ENCODE peak calls at places on chromosomes 4 and X, in six cellular contexts. One of them, this sample, is unnamed.

GRCh38 chr4:54661156-54661555 is 3.4 kb downstream of the KIT start:
- DNase-seq in tibial nerve: no peak
- DNase-seq in esophagus muscularis mucosa: no peak
- DNase-seq in heart left ventricle: no peak
- DNase-seq in endothelial cell of umbilical vein: no peak
- DNase-seq in lower leg skin: no peak
- DNase-seq in this sample: no peak

GRCh38 chrX:119427024-119427794 is 28.1 kb downstream of the SLC25A43 start:
- DNase-seq in endothelial cell of umbilical vein: no peak
- DNase-seq in esophagus muscularis mucosa: no peak
- DNase-seq in heart left ventricle: peak; percentile 53
- DNase-seq in lower leg skin: no peak
- DNase-seq in tibial nerve: no peak
- DNase-seq in this sample: no peak

GRCh38 chr4:75525108-75525507 is 10.8 kb downstream of the THAP6 start:
- DNase-seq in heart left ventricle: no peak
- DNase-seq in lower leg skin: no peak
- DNase-seq in tibial nerve: no peak
- DNase-seq in endothelial cell of umbilical vein: no peak
- DNase-seq in esophagus muscularis mucosa: no peak
- DNase-seq in this sample: no peak

GRCh38 chrX:103839404-103839803 is 7.3 kb upstream of the RAB9B start:
- DNase-seq in heart left ventricle: no peak
- DNase-seq in lower leg skin: no peak
- DNase-seq in endothelial cell of umbilical vein: no peak
- DNase-seq in tibial nerve: no peak
- DNase-seq in esophagus muscularis mucosa: no peak
- DNase-seq in this sample: no peak

GRCh38 chrX:119755981-119756533 is 2.3 kb upstream of the SOWAHD start:
- DNase-seq in esophagus muscularis mucosa: no peak
- DNase-seq in heart left ventricle: no peak
- DNase-seq in lower leg skin: no peak
- DNase-seq in tibial nerve: no peak
- DNase-seq in endothelial cell of umbilical vein: no peak
- DNase-seq in this sample: no peak

GRCh38 chr4:24322986-24323385 is 261.4 kb downstream of the DHX15 start:
- DNase-seq in lower leg skin: no peak
- DNase-seq in esophagus muscularis mucosa: peak; percentile 60
- DNase-seq in heart left ventricle: no peak
- DNase-seq in endothelial cell of umbilical vein: no peak
- DNase-seq in tibial nerve: no peak
- DNase-seq in this sample: no peak

GRCh38 chr4:186067757-186068385 is 1.1 kb upstream of the TLR3 start:
- DNase-seq in heart left ventricle: peak; percentile 55
- DNase-seq in esophagus muscularis mucosa: no peak
- DNase-seq in lower leg skin: peak; percentile 89
- DNase-seq in endothelial cell of umbilical vein: peak; percentile 68
- DNase-seq in tibial nerve: peak; percentile 23
- DNase-seq in this sample: peak; percentile 27

GRCh38 chrX:37347420-37347819 is 1.7 kb upstream of the PRRG1 start:
- DNase-seq in heart left ventricle: peak; percentile 15
- DNase-seq in endothelial cell of umbilical vein: no peak
- DNase-seq in esophagus muscularis mucosa: no peak
- DNase-seq in lower leg skin: no peak
- DNase-seq in tibial nerve: no peak
- DNase-seq in this sample: no peak

GRCh38 chrX:53481816-53482485 is 47.8 kb upstream of the HSD17B10 start:
- DNase-seq in endothelial cell of umbilical vein: peak; percentile 49
- DNase-seq in esophagus muscularis mucosa: no peak
- DNase-seq in lower leg skin: no peak
- DNase-seq in tibial nerve: peak; percentile 11
- DNase-seq in heart left ventricle: no peak
- DNase-seq in this sample: peak; percentile 10

GRCh38 chrX:154908821-154909220 is 22.7 kb downstream of the F8A1 start:
- DNase-seq in esophagus muscularis mucosa: no peak
- DNase-seq in heart left ventricle: no peak
- DNase-seq in lower leg skin: no peak
- DNase-seq in tibial nerve: no peak
- DNase-seq in endothelial cell of umbilical vein: no peak
- DNase-seq in this sample: no peak

GRCh38 chr4:156347412-156348075 is 393.9 kb upstream of the CTSO start:
- DNase-seq in heart left ventricle: no peak
- DNase-seq in tibial nerve: no peak
- DNase-seq in lower leg skin: no peak
- DNase-seq in esophagus muscularis mucosa: no peak
- DNase-seq in endothelial cell of umbilical vein: no peak
- DNase-seq in this sample: no peak

GRCh38 chr4:20251061-20251795 is 477 bp upstream of the SLIT2 start:
- DNase-seq in endothelial cell of umbilical vein: no peak
- DNase-seq in heart left ventricle: no peak
- DNase-seq in esophagus muscularis mucosa: no peak
- DNase-seq in lower leg skin: no peak
- DNase-seq in tibial nerve: no peak
- DNase-seq in this sample: no peak

GRCh38 chr4:101103381-101104142 is 243.8 kb downstream of the PPP3CA start:
- DNase-seq in heart left ventricle: no peak
- DNase-seq in endothelial cell of umbilical vein: peak; percentile 87
- DNase-seq in lower leg skin: no peak
- DNase-seq in esophagus muscularis mucosa: no peak
- DNase-seq in tibial nerve: no peak
- DNase-seq in this sample: no peak

GRCh38 chr4:104879367-104879766 is 267.3 kb upstream of the TET2 start:
- DNase-seq in lower leg skin: no peak
- DNase-seq in tibial nerve: no peak
- DNase-seq in esophagus muscularis mucosa: no peak
- DNase-seq in endothelial cell of umbilical vein: no peak
- DNase-seq in heart left ventricle: no peak
- DNase-seq in this sample: no peak

GRCh38 chr4:2843909-2844584 is 403 bp downstream of the ADD1 start:
- DNase-seq in lower leg skin: peak; percentile 90
- DNase-seq in endothelial cell of umbilical vein: peak; percentile 49
- DNase-seq in tibial nerve: no peak
- DNase-seq in heart left ventricle: peak; percentile 67
- DNase-seq in esophagus muscularis mucosa: peak; percentile 92
- DNase-seq in this sample: no peak

GRCh38 chrX:13029341-13029740 is 15.1 kb downstream of the FAM9C start:
- DNase-seq in heart left ventricle: peak; percentile 79
- DNase-seq in endothelial cell of umbilical vein: no peak
- DNase-seq in lower leg skin: no peak
- DNase-seq in esophagus muscularis mucosa: no peak
- DNase-seq in tibial nerve: peak; percentile 32
- DNase-seq in this sample: no peak

GRCh38 chrX:8404443-8404842 is 60.2 kb upstream of the VCX3B start:
- DNase-seq in endothelial cell of umbilical vein: peak; percentile 58
- DNase-seq in esophagus muscularis mucosa: no peak
- DNase-seq in tibial nerve: no peak
- DNase-seq in heart left ventricle: no peak
- DNase-seq in lower leg skin: no peak
- DNase-seq in this sample: no peak

DNA sequence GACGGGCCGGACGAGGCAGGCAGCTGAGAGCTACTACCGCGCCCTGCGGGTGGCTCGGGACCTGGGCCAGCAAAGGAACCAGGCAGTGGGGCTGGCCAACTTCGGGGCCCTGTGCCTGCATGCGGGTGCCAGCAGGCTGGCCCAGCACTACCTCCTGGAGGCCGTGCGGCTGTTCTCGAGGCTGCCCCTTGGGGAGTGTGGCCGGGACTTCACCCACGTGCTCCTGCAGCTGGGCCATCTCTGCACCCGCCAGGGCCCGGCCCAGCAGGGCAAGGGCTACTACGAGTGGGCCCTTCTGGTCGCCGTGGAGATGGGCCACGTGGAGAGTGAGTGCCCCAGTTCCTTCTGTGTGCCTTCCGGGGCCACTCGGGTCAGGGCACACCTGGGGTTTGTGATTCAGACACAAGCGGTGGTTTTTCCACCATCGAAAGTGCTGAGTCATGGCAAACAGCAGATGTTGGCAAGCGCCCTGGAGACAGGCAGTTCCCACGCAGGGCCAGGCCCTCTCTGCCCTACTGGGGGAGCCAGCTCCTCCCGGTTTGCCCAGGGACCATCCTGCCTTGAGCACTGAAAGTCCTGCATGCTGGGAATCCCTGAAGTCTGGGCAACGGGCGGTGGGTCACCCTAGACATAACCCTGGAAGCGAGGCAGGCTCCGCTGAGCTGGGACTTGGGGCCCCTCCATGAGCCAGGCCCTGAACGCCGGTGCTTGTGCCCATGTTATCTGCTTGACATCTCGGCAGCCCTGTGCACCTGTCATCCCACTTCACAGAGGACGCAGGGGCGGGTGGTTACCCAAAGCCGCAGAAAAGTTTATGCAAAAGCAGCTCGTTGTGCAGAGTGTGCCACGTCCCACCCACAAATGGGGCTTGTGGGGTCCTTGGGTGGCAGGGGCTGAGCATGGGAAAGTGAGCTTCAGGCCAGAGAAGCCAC is 29.5 kb downstream of the SH3TC1 start:
- DNase-seq in heart left ventricle: peak; percentile 81
- DNase-seq in tibial nerve: peak; percentile 61
- DNase-seq in esophagus muscularis mucosa: no peak
- DNase-seq in endothelial cell of umbilical vein: peak; percentile 88
- DNase-seq in lower leg skin: peak; percentile 92
- DNase-seq in this sample: peak; percentile 72
- TF ChIP-seq POLR2A in heart left ventricle: no peak
- TF ChIP-seq POLR2A in tibial nerve: no peak
- TF ChIP-seq POLR2A in esophagus muscularis mucosa: no peak
- TF ChIP-seq POLR2A in endothelial cell of umbilical vein: no peak
- TF ChIP-seq POLR2A in lower leg skin: no peak
- TF ChIP-seq POLR2A in this sample: no peak

DNA sequence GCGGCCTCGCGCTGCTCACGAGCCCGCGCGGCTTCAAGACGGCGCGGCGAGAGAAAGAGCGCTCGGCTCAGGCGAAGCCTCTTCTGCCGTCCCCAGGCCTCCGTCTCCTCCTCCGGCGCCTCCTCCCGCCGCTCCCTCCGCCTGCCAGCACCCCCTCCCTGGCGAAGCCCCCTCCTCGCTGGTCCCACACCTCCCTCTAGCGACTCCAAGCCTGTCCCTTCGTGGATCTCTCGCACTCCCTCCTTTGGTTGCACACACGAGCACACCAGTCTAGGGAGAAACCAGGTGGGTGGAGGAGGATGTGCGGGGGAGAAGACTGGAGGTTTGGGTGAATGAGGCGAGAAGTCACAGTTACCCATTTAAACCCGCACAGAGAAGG is at the start of gene CAMK2D:
- DNase-seq in endothelial cell of umbilical vein: peak; percentile 91
- DNase-seq in esophagus muscularis mucosa: peak; percentile 94
- DNase-seq in heart left ventricle: peak; percentile 90
- DNase-seq in tibial nerve: peak; percentile 66
- DNase-seq in lower leg skin: peak; percentile 96
- DNase-seq in this sample: peak; percentile 28
- TF ChIP-seq POLR2A in endothelial cell of umbilical vein: no peak
- TF ChIP-seq POLR2A in esophagus muscularis mucosa: peak; percentile 33
- TF ChIP-seq POLR2A in heart left ventricle: no peak
- TF ChIP-seq POLR2A in tibial nerve: peak; percentile 78
- TF ChIP-seq POLR2A in lower leg skin: no peak
- TF ChIP-seq POLR2A in this sample: peak; percentile 49

GRCh38 chrX:110512341-110512740 is 153.7 kb downstream of the RTL9 start:
- DNase-seq in endothelial cell of umbilical vein: no peak
- DNase-seq in heart left ventricle: no peak
- DNase-seq in tibial nerve: no peak
- DNase-seq in lower leg skin: no peak
- DNase-seq in esophagus muscularis mucosa: no peak
- DNase-seq in this sample: no peak

GRCh38 chrX:110514498-110514897 is 155.8 kb downstream of the RTL9 start:
- DNase-seq in esophagus muscularis mucosa: no peak
- DNase-seq in endothelial cell of umbilical vein: no peak
- DNase-seq in lower leg skin: no peak
- DNase-seq in tibial nerve: no peak
- DNase-seq in heart left ventricle: no peak
- DNase-seq in this sample: no peak

GRCh38 chrX:110509778-110510510 is 151.3 kb downstream of the RTL9 start:
- DNase-seq in tibial nerve: no peak
- DNase-seq in lower leg skin: no peak
- DNase-seq in esophagus muscularis mucosa: no peak
- DNase-seq in heart left ventricle: no peak
- DNase-seq in endothelial cell of umbilical vein: no peak
- DNase-seq in this sample: no peak

GRCh38 chrX:110511238-110511637 is 152.6 kb downstream of the RTL9 start:
- DNase-seq in esophagus muscularis mucosa: no peak
- DNase-seq in endothelial cell of umbilical vein: no peak
- DNase-seq in lower leg skin: no peak
- DNase-seq in heart left ventricle: no peak
- DNase-seq in tibial nerve: no peak
- DNase-seq in this sample: no peak
- TF ChIP-seq POLR2A in esophagus muscularis mucosa: no peak
- TF ChIP-seq POLR2A in endothelial cell of umbilical vein: no peak
- TF ChIP-seq POLR2A in lower leg skin: no peak
- TF ChIP-seq POLR2A in heart left ventricle: no peak
- TF ChIP-seq POLR2A in tibial nerve: no peak
- TF ChIP-seq POLR2A in this sample: no peak

DNA sequence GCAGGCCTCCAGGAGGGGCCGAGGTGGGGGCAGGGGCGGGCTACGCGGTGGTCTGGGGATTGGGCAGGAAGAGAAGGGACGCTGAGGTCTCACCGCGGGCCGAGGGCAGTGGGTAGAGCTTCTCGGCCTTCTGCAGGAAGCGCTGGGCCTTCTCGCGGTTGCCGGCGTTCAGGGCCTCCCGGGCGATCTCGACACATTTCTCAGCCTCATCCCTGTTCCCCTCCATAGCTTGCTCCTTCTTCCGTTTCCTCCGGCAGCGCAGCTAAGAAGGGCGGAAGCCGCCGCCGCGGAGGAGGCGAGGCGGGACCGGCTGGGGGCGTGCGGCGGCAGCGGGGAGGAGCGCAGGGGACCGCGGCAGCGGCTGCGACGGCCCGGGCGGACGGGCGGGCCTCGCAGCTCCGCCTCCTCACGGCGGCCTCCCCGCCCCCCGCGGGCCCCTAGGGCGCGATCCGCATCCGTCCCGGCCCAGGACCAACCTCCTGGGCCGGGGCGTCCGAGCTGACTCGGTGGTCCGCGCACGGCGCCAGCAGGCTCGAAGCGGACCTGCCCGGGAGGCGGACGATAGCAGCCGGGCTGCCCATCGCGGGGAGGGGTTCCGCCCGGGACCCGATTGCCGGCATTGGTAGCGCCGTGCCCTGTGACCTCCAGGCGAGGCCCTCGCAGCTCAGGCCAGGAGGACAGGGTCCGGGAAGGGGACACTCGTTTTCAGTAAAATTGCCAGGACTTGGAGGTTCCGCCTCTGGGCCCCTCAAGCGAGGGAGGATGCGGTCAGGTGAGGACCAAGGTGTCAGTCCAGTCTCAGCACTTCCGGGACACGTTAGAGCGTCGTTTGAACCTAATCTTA is at the start of gene DNAJB14:
- DNase-seq in endothelial cell of umbilical vein: peak; percentile 81
- DNase-seq in heart left ventricle: peak; percentile 87
- DNase-seq in tibial nerve: peak; percentile 60
- DNase-seq in esophagus muscularis mucosa: no peak
- DNase-seq in lower leg skin: peak; percentile 95
- DNase-seq in this sample: no peak
- TF ChIP-seq POLR2A in endothelial cell of umbilical vein: peak; percentile 58
- TF ChIP-seq POLR2A in heart left ventricle: no peak
- TF ChIP-seq POLR2A in tibial nerve: peak; percentile 44
- TF ChIP-seq POLR2A in esophagus muscularis mucosa: no peak
- TF ChIP-seq POLR2A in lower leg skin: no peak
- TF ChIP-seq POLR2A in this sample: peak; percentile 63